ENCODE peak calls at places on chromosomes 1 and 21, in four cellular contexts. One of them, this sample, is unnamed.
A peak's percentile ranks its signal among the peaks of the same experiment; 100 is the strongest.

GRCh38 chr1:208158640-208159541 is 85.3 kb downstream of the PLXNA2 start:
- DNase-seq in activated CD4-positive, CD25-positive, alpha-beta regulatory T cell treated with anti-CD3 and anti-CD28 coated beads, Interleukin-2, amount 50 U/mL, for 72 hours: no peak
- DNase-seq in A549: no peak
- DNase-seq in islet precursor cell: no peak
- DNase-seq in this sample: no peak

GRCh38 chr21:34524671-34525601 is 12.9 kb upstream of the KCNE1 start:
- DNase-seq in activated CD4-positive, CD25-positive, alpha-beta regulatory T cell treated with anti-CD3 and anti-CD28 coated beads, Interleukin-2, amount 50 U/mL, for 72 hours: no peak
- DNase-seq in islet precursor cell: peak; percentile 82
- DNase-seq in A549: no peak
- DNase-seq in this sample: no peak

GRCh38 chr1:16421201-16421600 is 16.0 kb downstream of the SPATA21 start:
- DNase-seq in A549: no peak
- DNase-seq in activated CD4-positive, CD25-positive, alpha-beta regulatory T cell treated with anti-CD3 and anti-CD28 coated beads, Interleukin-2, amount 50 U/mL, for 72 hours: no peak
- DNase-seq in islet precursor cell: no peak
- DNase-seq in this sample: no peak

GRCh38 chr1:162922196-162922595 is 61.2 kb upstream of the CCDC190 start:
- DNase-seq in activated CD4-positive, CD25-positive, alpha-beta regulatory T cell treated with anti-CD3 and anti-CD28 coated beads, Interleukin-2, amount 50 U/mL, for 72 hours: no peak
- DNase-seq in A549: no peak
- DNase-seq in islet precursor cell: no peak
- DNase-seq in this sample: no peak

GRCh38 chr1:200888349-200888838 is 6.3 kb upstream of the INAVA start:
- DNase-seq in islet precursor cell: peak; percentile 81
- DNase-seq in activated CD4-positive, CD25-positive, alpha-beta regulatory T cell treated with anti-CD3 and anti-CD28 coated beads, Interleukin-2, amount 50 U/mL, for 72 hours: peak; percentile 66
- DNase-seq in A549: no peak
- DNase-seq in this sample: peak; percentile 30

GRCh38 chr1:1671365-1672119 is 12.7 kb upstream of the CDK11B start:
- DNase-seq in A549: no peak
- DNase-seq in activated CD4-positive, CD25-positive, alpha-beta regulatory T cell treated with anti-CD3 and anti-CD28 coated beads, Interleukin-2, amount 50 U/mL, for 72 hours: no peak
- DNase-seq in islet precursor cell: no peak
- DNase-seq in this sample: no peak

GRCh38 chr1:69648486-69648885 is 80.8 kb downstream of the LRRC7 start:
- DNase-seq in activated CD4-positive, CD25-positive, alpha-beta regulatory T cell treated with anti-CD3 and anti-CD28 coated beads, Interleukin-2, amount 50 U/mL, for 72 hours: no peak
- DNase-seq in islet precursor cell: no peak
- DNase-seq in A549: no peak
- DNase-seq in this sample: no peak

GRCh38 chr1:157154291-157154690 is 16.1 kb upstream of the ETV3 start:
- DNase-seq in activated CD4-positive, CD25-positive, alpha-beta regulatory T cell treated with anti-CD3 and anti-CD28 coated beads, Interleukin-2, amount 50 U/mL, for 72 hours: no peak
- DNase-seq in A549: no peak
- DNase-seq in islet precursor cell: no peak
- DNase-seq in this sample: no peak

GRCh38 chr21:38082936-38083335 is 166.7 kb upstream of the KCNJ6 start:
- DNase-seq in activated CD4-positive, CD25-positive, alpha-beta regulatory T cell treated with anti-CD3 and anti-CD28 coated beads, Interleukin-2, amount 50 U/mL, for 72 hours: no peak
- DNase-seq in islet precursor cell: no peak
- DNase-seq in A549: no peak
- DNase-seq in this sample: no peak

GRCh38 chr1:11473635-11474034 is 5.3 kb upstream of the DISP3 start:
- DNase-seq in activated CD4-positive, CD25-positive, alpha-beta regulatory T cell treated with anti-CD3 and anti-CD28 coated beads, Interleukin-2, amount 50 U/mL, for 72 hours: no peak
- DNase-seq in A549: no peak
- DNase-seq in islet precursor cell: peak; percentile 80
- DNase-seq in this sample: peak; percentile 18

GRCh38 chr1:95916616-95917015 is 682.6 kb downstream of the RWDD3 start:
- DNase-seq in islet precursor cell: no peak
- DNase-seq in activated CD4-positive, CD25-positive, alpha-beta regulatory T cell treated with anti-CD3 and anti-CD28 coated beads, Interleukin-2, amount 50 U/mL, for 72 hours: no peak
- DNase-seq in A549: no peak
- DNase-seq in this sample: peak; percentile 5

GRCh38 chr1:88175631-88176226 is 508.3 kb upstream of the PKN2 start:
- DNase-seq in islet precursor cell: peak; percentile 81
- DNase-seq in A549: peak; percentile 1
- DNase-seq in activated CD4-positive, CD25-positive, alpha-beta regulatory T cell treated with anti-CD3 and anti-CD28 coated beads, Interleukin-2, amount 50 U/mL, for 72 hours: no peak
- DNase-seq in this sample: peak; percentile 61

GRCh38 chr21:44701023-44701400 is 4.0 kb downstream of the KRTAP10-12 start:
- DNase-seq in A549: no peak
- DNase-seq in activated CD4-positive, CD25-positive, alpha-beta regulatory T cell treated with anti-CD3 and anti-CD28 coated beads, Interleukin-2, amount 50 U/mL, for 72 hours: no peak
- DNase-seq in islet precursor cell: no peak
- DNase-seq in this sample: no peak

GRCh38 chr21:15692711-15693110 is 37.1 kb upstream of the USP25 start:
- DNase-seq in A549: no peak
- DNase-seq in islet precursor cell: no peak
- DNase-seq in activated CD4-positive, CD25-positive, alpha-beta regulatory T cell treated with anti-CD3 and anti-CD28 coated beads, Interleukin-2, amount 50 U/mL, for 72 hours: no peak
- DNase-seq in this sample: no peak